ENCODE peak calls at places on chromosomes 12 and 14, in seven cellular contexts. E is stimulated activated CD4-positive, alpha-beta T cell treated with anti-CD3 and anti-CD28 coated beads, Interleukin-4, amount 100 ng/mL, for 48 hours; A is T follicular helper cell; C is hepatic stellate cell; V is cardiac fibroblast; H is NCI-H1105 treated with DMSO at 0.1 percent for 48 hours; B is omental fat pad. G is an unnamed sample.

GRCh38 chr12:106387847-106388246 is 30.3 kb downstream of the POLR3B start:
- DNase-seq in E (no peak), B (no peak), A (no peak), V (no peak), H (no peak), C (no peak), G (no peak)

GRCh38 chr12:105348142-105348541 is 17.7 kb downstream of the C12orf75 start:
- DNase-seq in B (no peak), V (no peak), C (no peak), E (no peak), A (no peak), H (no peak), G (no peak)

GRCh38 chr12:96401061-96401871 is 1.0 kb upstream of the CDK17 start:
- DNase-seq in E (no peak), C (peak), B (no peak), A (peak), V (peak), H (peak), G (no peak)

GRCh38 chr12:46266382-46266791 is 2.5 kb downstream of the SLC38A1 start:
- DNase-seq in E (no peak), A (peak), V (peak), C (no peak), B (no peak), H (peak), G (no peak)

GRCh38 chr14:99718031-99718810 is 34.1 kb downstream of the CYP46A1 start:
- DNase-seq in H (no peak), V (no peak), E (no peak), A (no peak), B (no peak), C (no peak), G (no peak)

GRCh38 chr14:75042040-75042439 is 9.2 kb downstream of the MLH3 start:
- DNase-seq in V (no peak), E (no peak), B (no peak), H (no peak), A (no peak), C (no peak), G (no peak)

GRCh38 chr14:30330452-30330851 is 228.5 kb upstream of the G2E3 start:
- DNase-seq in B (no peak), H (no peak), C (no peak), V (peak), E (no peak), A (no peak), G (no peak)

GRCh38 chr12:49219417-49220026 is 30.6 kb upstream of the TUBA1A start:
- DNase-seq in A (no peak), C (no peak), V (no peak), E (no peak), B (no peak), H (no peak), G (no peak)

GRCh38 chr12:117792471-117792870 is 176.3 kb downstream of the KSR2 start:
- DNase-seq in V (no peak), H (no peak), B (no peak), E (no peak), C (no peak), A (no peak), G (no peak)

GRCh38 chr14:73814158-73814557 is 37.5 kb upstream of the PTGR2 start:
- DNase-seq in A (no peak), H (no peak), C (no peak), E (no peak), B (no peak), V (peak), G (no peak)

GRCh38 chr14:85528080-85528881 is 1.7 kb upstream of the FLRT2 start:
- DNase-seq in B (no peak), H (peak), E (no peak), C (peak), A (no peak), V (peak), G (no peak)

G was measured in breast epithelium.